ENCODE peak calls at places on chromosomes 4 and X, in five cellular contexts. J is cardiac muscle cell, Z is adrenal gland, R is breast epithelium, D is IMR-90. G is an unnamed sample.

GRCh38 chrX:44580466-44580865 is 37.8 kb upstream of the FUNDC1 start:
- DNase-seq in J (no peak), Z (no peak), R (no peak), D (peak; percentile 81), G (peak; percentile 74)

GRCh38 chr4:154009191-154009590 is 220.3 kb upstream of the SFRP2 start:
- DNase-seq in J (no peak), Z (no peak), R (no peak), D (no peak), G (no peak)

GRCh38 chrX:151753313-151754041 is 18.9 kb downstream of the CNGA2 start:
- DNase-seq in J (peak; percentile 73), Z (peak; percentile 64), R (peak; percentile 59), D (peak; percentile 2), G (peak; percentile 17)

GRCh38 chrX:19579485-19579884 is 64.2 kb upstream of the MAP3K15 start:
- DNase-seq in J (no peak), Z (no peak), R (no peak), D (peak; percentile 75), G (no peak)

GRCh38 chr4:15089979-15090378 is 87.7 kb downstream of the CPEB2 start:
- DNase-seq in J (no peak), Z (no peak), R (no peak), D (no peak), G (no peak)

GRCh38 chr4:23697001-23697528 is 192.8 kb downstream of the PPARGC1A start:
- DNase-seq in J (no peak), Z (no peak), R (no peak), D (no peak), G (no peak)

GRCh38 chr4:85496146-85496849 is 21.3 kb downstream of the ARHGAP24 start:
- DNase-seq in J (no peak), Z (no peak), R (no peak), D (no peak), G (no peak)

GRCh38 chrX:131703646-131704045 is 159.8 kb downstream of the OR13H1 start:
- DNase-seq in J (no peak), Z (no peak), R (no peak), D (no peak), G (no peak)

GRCh38 chrX:25012433-25012735 is 3.4 kb downstream of the ARX start:
- DNase-seq in J (peak; percentile 59), Z (no peak), R (no peak), D (no peak), G (no peak)

GRCh38 chr4:68404153-68404552 is 43.1 kb upstream of the TMPRSS11E start:
- DNase-seq in J (no peak), Z (no peak), R (no peak), D (no peak), G (no peak)

GRCh38 chr4:57064811-57065711 is 45.1 kb downstream of the IGFBP7 start:
- DNase-seq in J (no peak), Z (peak; percentile 72), R (no peak), D (peak; percentile 98), G (no peak)

GRCh38 chr4:119314356-119314755 is 7.6 kb downstream of the FABP2 start:
- DNase-seq in J (peak; percentile 64), Z (peak; percentile 58), R (no peak), D (peak; percentile 59), G (no peak)

GRCh38 chr4:158809611-158810486 is 41.0 kb downstream of the FNIP2 start:
- DNase-seq in J (peak; percentile 72), Z (no peak), R (no peak), D (peak; percentile 90), G (peak; percentile 85)

GRCh38 chr4:3866813-3867129 is 100.6 kb downstream of the ADRA2C start:
- DNase-seq in J (no peak), Z (no peak), R (peak; percentile 45), D (no peak), G (no peak)

GRCh38 chr4:148056879-148057278 is 325.0 kb downstream of the ARHGAP10 start:
- DNase-seq in J (no peak), Z (peak; percentile 81), R (no peak), D (peak; percentile 77), G (peak; percentile 60)

GRCh38 chrX:11591712-11592351 is 73.9 kb downstream of the ARHGAP6 start:
- DNase-seq in J (no peak), Z (no peak), R (no peak), D (no peak), G (no peak)

GRCh38 chr4:112153222-112153791 is 8.1 kb downstream of the FAM241A start:
- DNase-seq in J (no peak), Z (no peak), R (no peak), D (no peak), G (no peak)

GRCh38 chr4:143336828-143337599 is at the start of gene GAB1:
- DNase-seq in J (peak; percentile 86), Z (peak; percentile 88), R (peak; percentile 62), D (peak; percentile 80), G (peak; percentile 75)

GRCh38 chr4:45931151-45931550 is 192.7 kb downstream of the GABRG1 start:
- DNase-seq in J (no peak), Z (no peak), R (no peak), D (no peak), G (no peak)

GRCh38 chrX:370244-370962 is 16.3 kb downstream of the PPP2R3B start:
- DNase-seq in J (no peak), Z (no peak), R (no peak), D (no peak), G (no peak)

GRCh38 chr4:164204434-164204833 is 549.5 kb upstream of the SMIM31 start:
- DNase-seq in J (peak; percentile 11), Z (no peak), R (no peak), D (peak; percentile 12), G (peak; percentile 95)

GRCh38 chr4:72319596-72319995 is 249.4 kb downstream of the ADAMTS3 start:
- DNase-seq in J (no peak), Z (no peak), R (no peak), D (peak; percentile 69), G (peak; percentile 88)

GRCh38 chr4:119627267-119628190 is 1.1 kb downstream of the PDE5A start:
- DNase-seq in J (peak; percentile 73), Z (peak; percentile 64), R (peak; percentile 58), D (peak; percentile 86), G (peak; percentile 41)

GRCh38 chrX:101460669-101461068 is 24.6 kb upstream of the ARMCX4 start:
- DNase-seq in J (no peak), Z (no peak), R (no peak), D (no peak), G (no peak)

GRCh38 chr4:2415881-2416563 is 2.4 kb downstream of the ZFYVE28 start:
- DNase-seq in J (no peak), Z (no peak), R (no peak), D (no peak), G (no peak)

GRCh38 chr4:151000747-151001429 is 14.2 kb downstream of the LRBA start:
- DNase-seq in J (no peak), Z (no peak), R (no peak), D (no peak), G (no peak)

DNA sequence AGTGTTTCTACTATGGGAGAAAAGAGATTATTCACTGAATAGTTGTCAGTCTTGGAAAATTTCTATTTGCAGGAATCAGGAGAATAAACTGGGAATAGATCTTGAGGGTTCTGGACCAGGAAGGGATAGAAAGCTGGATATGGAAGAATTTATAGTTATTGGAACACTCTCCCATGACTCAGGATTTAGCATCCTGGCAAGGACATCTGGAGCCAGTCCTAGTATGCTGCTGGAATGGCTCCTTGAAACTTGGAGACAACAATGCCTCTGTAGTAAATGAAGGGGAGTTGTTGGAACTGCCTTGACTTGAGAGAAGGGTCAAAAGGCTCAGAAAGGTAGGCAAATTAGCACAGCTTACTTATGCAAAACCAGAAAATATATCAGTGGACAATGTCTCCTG is 23.5 kb upstream of the THOC2 start:
- DNase-seq in J (no peak), Z (no peak), R (no peak), D (peak; percentile 51), G (no peak)
- H3K27ac ChIP-seq in J (no peak overlapping the region), Z (no peak overlapping the region), R (peak overlapping the region; percentile 32), D (no peak overlapping the region), G (no peak overlapping the region)

DNA sequence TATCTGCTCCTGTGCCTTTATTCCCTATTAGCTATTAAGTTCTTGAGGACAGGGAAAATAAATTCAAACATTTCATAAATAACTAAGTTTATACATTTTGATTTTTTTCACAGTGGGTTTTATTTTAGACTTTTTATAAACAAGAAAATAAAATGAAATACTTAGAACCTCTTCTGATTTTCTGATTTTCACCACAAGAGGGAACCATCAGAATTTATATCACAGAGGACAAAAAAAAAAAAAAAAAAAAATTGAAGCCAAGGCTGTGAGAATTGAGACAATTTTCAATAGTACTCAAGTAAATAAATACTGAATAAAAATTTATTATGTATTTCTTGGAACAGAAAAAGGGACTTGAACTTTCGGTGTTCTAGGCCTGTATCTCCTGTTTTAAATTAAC is 288.1 kb downstream of the SH3BGRL start:
- DNase-seq in J (peak; percentile 0), Z (no peak), R (no peak), D (no peak), G (no peak)
- H3K27me3 ChIP-seq in J (no peaks in the 10 kb centered on the region), Z (no peaks in the 10 kb centered on the region), R (no peaks in the 10 kb centered on the region), D (no peaks in the 10 kb centered on the region), G (no peaks in the 10 kb centered on the region)

GRCh38 chr4:8698341-8699062 is 105.9 kb downstream of the CPZ start:
- DNase-seq in J (no peak), Z (peak; percentile 35), R (no peak), D (no peak), G (no peak)

GRCh38 chr4:8694651-8695151 is 102.1 kb downstream of the CPZ start:
- DNase-seq in J (no peak), Z (peak; percentile 33), R (no peak), D (no peak), G (no peak)

GRCh38 chr4:8697826-8698225 is 105.3 kb downstream of the CPZ start:
- DNase-seq in J (no peak), Z (peak; percentile 7), R (no peak), D (no peak), G (no peak)

GRCh38 chr4:8695237-8696219 is 103.0 kb downstream of the CPZ start:
- DNase-seq in J (no peak), Z (no peak), R (no peak), D (no peak), G (no peak)

DNA sequence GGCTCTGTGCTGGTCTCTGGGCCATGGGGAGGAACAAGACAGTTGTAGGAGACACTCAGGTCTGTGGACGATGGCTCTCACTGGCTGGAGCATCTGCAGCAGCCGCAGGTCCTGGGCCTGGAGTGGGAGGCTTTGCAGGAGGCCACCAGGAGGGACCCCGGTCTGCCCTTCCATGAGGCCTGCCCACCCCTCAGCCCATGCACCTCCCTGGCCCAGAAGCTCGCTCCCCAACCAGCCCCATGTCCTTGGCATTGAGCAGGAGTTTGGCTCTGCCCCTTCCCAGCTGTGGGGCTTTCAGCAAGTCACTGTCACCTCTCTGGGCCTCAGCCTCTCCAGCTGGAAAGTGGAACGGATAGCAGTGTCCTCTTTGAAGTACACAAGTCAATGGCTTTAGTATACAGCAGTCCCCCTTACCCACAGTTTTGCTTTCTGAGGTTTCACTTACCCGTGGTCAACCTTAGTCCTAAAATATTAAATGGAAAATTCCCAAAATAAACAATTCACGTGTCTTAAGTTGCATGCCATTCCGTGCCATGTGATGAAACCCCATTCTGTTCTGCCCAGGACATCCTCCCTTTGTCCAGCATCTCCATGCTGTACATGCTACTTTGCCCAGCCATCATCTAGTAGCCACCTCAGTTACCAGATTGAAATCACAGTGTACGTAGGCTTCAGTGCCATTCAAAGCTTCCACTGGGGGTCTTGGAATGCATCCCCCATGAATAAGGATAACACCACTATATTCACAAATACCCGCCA is 104.0 kb downstream of the CPZ start:
- DNase-seq in J (no peak), Z (no peak), R (no peak), D (no peak), G (no peak)
- TF ChIP-seq CTCF in J (no peak), Z (no peak), R (no peak), D (no peak), G (no peak)

DNA sequence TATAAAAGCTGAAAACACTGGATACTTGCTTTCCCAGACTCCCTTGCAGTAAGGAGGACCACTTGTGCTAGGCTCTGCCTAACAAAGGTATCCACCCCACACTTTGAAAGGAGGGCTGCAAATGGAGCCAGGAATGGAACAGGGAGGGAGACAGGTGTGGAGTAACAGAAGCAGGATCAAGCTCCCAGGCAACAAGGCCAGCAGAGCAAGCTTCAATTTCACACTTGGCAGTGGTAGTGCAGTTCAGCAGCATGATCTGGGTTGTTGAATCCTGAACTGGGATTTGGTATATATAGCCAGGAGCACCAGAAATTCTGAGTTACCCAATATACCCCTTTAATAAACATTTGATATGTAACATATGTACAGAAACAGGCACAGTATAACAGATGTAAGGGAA is 9.8 kb downstream of the LAMP2 start:
- DNase-seq in J (no peak), Z (no peak), R (no peak), D (no peak), G (no peak)
- H3K27ac ChIP-seq in J (no peak overlapping the region), Z (no peak overlapping the region), R (peak overlapping the region; percentile 42), D (no peak overlapping the region), G (no peak overlapping the region)

G was measured in foreskin keratinocyte.